ENCODE peak calls at places on chromosomes 4 and X, in six cellular contexts. I is trophoblast cell, R is neuronal stem cell, D is H9, G is IMR-90, O is H1. T is an unnamed sample. For H3K4me1, the result is how much of the 10 kb centered on the place peaks cover.

GRCh38 chr4:18917689-18918088 is 896.1 kb upstream of the LCORL start:
- DNase-seq in D (no peak), G (peak), O (no peak), R (no peak), I (no peak), T (no peak)

GRCh38 chrX:48003367-48003757 is 427 bp downstream of the ZNF182 start:
- DNase-seq in I (no peak), D (no peak), G (no peak), R (no peak), O (no peak), T (no peak)

GRCh38 chr4:6410078-6410477 is 62.3 kb downstream of the PPP2R2C start:
- DNase-seq in D (no peak), I (no peak), R (no peak), G (no peak), O (no peak), T (no peak)

GRCh38 chr4:153467897-153468262 is 1.7 kb downstream of the TMEM131L start:
- DNase-seq in I (no peak), G (no peak), R (no peak), O (no peak), D (no peak), T (peak)

GRCh38 chr4:118888666-118889312 is at the start of gene SYNPO2:
- DNase-seq in I (peak), G (peak), O (peak), R (peak), D (peak), T (peak)

GRCh38 chr4:166972071-166972470 is 262.2 kb downstream of the SPOCK3 start:
- DNase-seq in R (no peak), O (no peak), I (no peak), D (no peak), G (no peak), T (peak)

GRCh38 chrX:17520206-17520605 is 145.2 kb downstream of the NHS start:
- DNase-seq in D (no peak), I (no peak), G (no peak), R (no peak), O (no peak), T (no peak)

GRCh38 chrX:117532339-117532738 is 584.3 kb downstream of the KLHL13 start:
- DNase-seq in R (no peak), O (no peak), G (no peak), D (no peak), I (no peak), T (no peak)

GRCh38 chr4:86664959-86665358 is 70.8 kb downstream of the PTPN13 start:
- DNase-seq in G (peak), I (no peak), O (no peak), R (no peak), D (no peak), T (peak)

GRCh38 chr4:47686294-47686872 is 151.5 kb downstream of the CORIN start:
- DNase-seq in O (peak), D (peak), G (peak), R (peak), I (peak), T (peak)

GRCh38 chr4:3263053-3263958 is 14.3 kb downstream of the MSANTD1 start:
- DNase-seq in R (no peak), I (no peak), D (no peak), O (peak), G (no peak), T (no peak)

GRCh38 chrX:95427389-95427788 is 1257.3 kb upstream of the DIAPH2 start:
- DNase-seq in G (no peak), D (no peak), R (no peak), I (no peak), O (no peak), T (no peak)

GRCh38 chr4:23717528-23718248 is 172.2 kb downstream of the PPARGC1A start:
- DNase-seq in G (peak), I (peak), O (no peak), R (no peak), D (no peak), T (peak)

GRCh38 chr4:81085291-81085690 is 54.8 kb downstream of the BMP3 start:
- DNase-seq in I (no peak), G (no peak), R (no peak), O (no peak), D (no peak), T (no peak)

GRCh38 chr4:186772936-186773335 is 49.3 kb upstream of the FAT1 start:
- DNase-seq in I (no peak), G (peak), R (no peak), D (no peak), O (no peak), T (no peak)

GRCh38 chr4:76179398-76180318 is 31.5 kb upstream of the NUP54 start:
- DNase-seq in D (peak), I (peak), R (peak), O (peak), G (peak), T (peak)

GRCh38 chr4:140839396-140839795 is 83.2 kb upstream of the TBC1D9 start:
- DNase-seq in D (no peak), O (no peak), R (no peak), I (peak), G (no peak), T (peak)

GRCh38 chrX:71910526-71911022 is at the start of gene NHSL2:
- DNase-seq in D (peak), R (peak), I (no peak), O (peak), G (peak), T (peak)

GRCh38 chr4:43456383-43456782 is 563.9 kb downstream of the GRXCR1 start:
- DNase-seq in O (no peak), R (no peak), D (no peak), I (no peak), G (peak), T (peak)

GRCh38 chr4:47590325-47590724 is 105.2 kb downstream of the ATP10D start:
- DNase-seq in I (no peak), D (no peak), O (no peak), G (no peak), R (no peak), T (no peak)

GRCh38 chr4:108168213-108168671 is 490 bp downstream of the LEF1 start:
- DNase-seq in I (no peak), D (no peak), G (peak), R (peak), O (no peak), T (peak)

GRCh38 chr4:158033416-158033863 is 139.4 kb downstream of the GASK1B start:
- DNase-seq in D (no peak), R (no peak), I (peak), O (no peak), G (peak), T (peak)

GRCh38 chr4:158347596-158347995 is 137.3 kb downstream of the TMEM144 start:
- DNase-seq in G (no peak), R (no peak), I (no peak), O (no peak), D (no peak), T (no peak)

GRCh38 chr4:22115262-22115661 is 166.7 kb upstream of the KCNIP4 start:
- DNase-seq in O (no peak), D (no peak), R (no peak), I (no peak), G (no peak), T (no peak)

GRCh38 chrX:30875957-30876356 is 13.1 kb downstream of the TAB3 start:
- DNase-seq in O (no peak), I (peak), R (no peak), D (no peak), G (peak), T (peak)

GRCh38 chr4:87056884-87057283 is 122.1 kb downstream of the AFF1 start:
- DNase-seq in R (no peak), G (no peak), O (no peak), I (no peak), D (no peak), T (no peak)

GRCh38 chr4:88858752-88859151 is 161.1 kb upstream of the NAP1L5 start:
- DNase-seq in I (peak), R (no peak), G (no peak), O (no peak), D (no peak), T (no peak)

GRCh38 chr4:118760493-118760892 is 75.3 kb downstream of the METTL14 start:
- DNase-seq in R (no peak), O (no peak), G (no peak), D (no peak), I (no peak), T (no peak)

GRCh38 chr4:970854-971520 is 2.4 kb downstream of the DGKQ start:
- DNase-seq in G (no peak), D (no peak), O (no peak), I (no peak), R (no peak), T (no peak)

GRCh38 chr4:973431-974397 is at the start of gene DGKQ:
- DNase-seq in O (peak), D (peak), R (peak), G (peak), I (peak), T (peak)

GRCh38 chr4:971670-972500 is 1.5 kb downstream of the DGKQ start:
- DNase-seq in D (no peak), O (no peak), I (no peak), R (no peak), G (no peak), T (no peak)

GRCh38 chr4:974668-975067 is 1.3 kb upstream of the DGKQ start:
- DNase-seq in O (no peak), D (no peak), R (no peak), G (no peak), I (no peak), T (no peak)

DNA sequence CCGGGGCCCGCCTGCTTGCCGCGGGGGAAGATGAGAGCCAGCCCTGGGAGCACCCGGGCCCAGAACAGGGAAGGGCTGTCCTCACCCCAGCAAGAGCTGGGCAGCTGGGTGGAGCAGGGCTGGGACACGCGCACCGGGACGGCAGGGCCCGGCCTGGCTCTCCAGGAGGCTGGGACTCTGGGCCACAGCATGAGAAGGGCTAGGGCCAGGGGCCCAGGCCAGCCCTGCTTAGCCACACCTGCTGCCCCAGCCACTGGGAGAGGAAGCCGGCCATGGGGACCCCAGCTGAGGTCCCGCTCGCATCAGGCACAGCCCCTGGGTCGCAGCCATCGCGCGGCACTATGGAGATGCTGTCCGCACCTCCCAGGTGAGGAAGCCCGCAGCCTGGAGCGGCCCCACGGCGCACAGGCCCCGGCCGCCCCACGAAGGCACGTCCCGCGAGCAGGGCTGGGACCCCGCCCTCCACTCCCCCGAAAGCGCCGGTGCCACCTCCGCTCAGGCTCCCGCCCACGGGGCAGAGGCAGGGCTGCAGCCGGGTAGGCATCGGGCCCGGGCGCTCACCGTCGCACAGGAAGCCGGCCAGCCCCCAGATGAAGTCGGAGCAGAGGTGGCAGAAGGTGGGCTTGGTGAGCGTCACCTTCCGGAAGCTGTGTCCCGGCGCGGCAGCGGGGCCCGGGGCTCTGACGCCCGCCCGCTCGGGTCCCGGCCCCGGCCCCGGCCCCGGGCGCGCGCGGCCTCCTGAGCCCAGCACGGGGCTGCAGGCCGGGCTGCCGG is 531 bp downstream of the DGKQ start:
- DNase-seq in R (no peak), D (no peak), G (no peak), O (peak), I (peak), T (peak)
- H3K23ac ChIP-seq in R (peak), D (no peak), G (peak), O (no peak), I (no peak), T (no peak)

GRCh38 chr4:181559637-181560036 is 683.6 kb upstream of the TENM3 start:
- DNase-seq in G (no peak), O (no peak), R (no peak), I (peak), D (no peak), T (no peak)
- H4K91ac ChIP-seq in G (no peak), O (no peak), R (no peak), I (no peak), D (no peak), T (no peak)

DNA sequence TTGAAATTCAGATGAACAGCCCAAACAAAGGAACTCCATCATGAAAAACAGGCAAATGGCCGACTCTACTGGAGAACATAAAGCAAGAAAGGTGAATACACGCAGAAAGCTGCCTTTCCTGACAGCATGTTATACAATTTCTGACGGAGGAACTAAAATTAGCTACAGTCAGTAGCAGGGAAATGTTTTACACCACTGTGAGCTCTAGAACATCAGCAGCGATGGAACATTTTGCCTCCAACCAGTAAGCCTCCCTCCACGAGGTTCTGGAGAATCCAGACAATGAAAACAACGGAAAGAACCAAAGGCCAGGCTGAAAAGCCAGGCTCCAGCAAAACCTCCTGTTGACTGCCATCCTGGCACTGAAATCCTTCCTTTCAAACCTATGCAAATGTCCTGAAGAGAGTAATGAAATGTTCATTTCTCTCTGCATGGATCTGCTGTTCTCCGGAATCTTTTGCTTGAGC is 78.9 kb downstream of the IRF2 start:
- DNase-seq in I (no peak), R (no peak), O (no peak), D (no peak), G (no peak), T (no peak)
- H3K4me1 ChIP-seq in I (under half), R (under half), O (under half), D (under half), G (under half), T (under half)

DNA sequence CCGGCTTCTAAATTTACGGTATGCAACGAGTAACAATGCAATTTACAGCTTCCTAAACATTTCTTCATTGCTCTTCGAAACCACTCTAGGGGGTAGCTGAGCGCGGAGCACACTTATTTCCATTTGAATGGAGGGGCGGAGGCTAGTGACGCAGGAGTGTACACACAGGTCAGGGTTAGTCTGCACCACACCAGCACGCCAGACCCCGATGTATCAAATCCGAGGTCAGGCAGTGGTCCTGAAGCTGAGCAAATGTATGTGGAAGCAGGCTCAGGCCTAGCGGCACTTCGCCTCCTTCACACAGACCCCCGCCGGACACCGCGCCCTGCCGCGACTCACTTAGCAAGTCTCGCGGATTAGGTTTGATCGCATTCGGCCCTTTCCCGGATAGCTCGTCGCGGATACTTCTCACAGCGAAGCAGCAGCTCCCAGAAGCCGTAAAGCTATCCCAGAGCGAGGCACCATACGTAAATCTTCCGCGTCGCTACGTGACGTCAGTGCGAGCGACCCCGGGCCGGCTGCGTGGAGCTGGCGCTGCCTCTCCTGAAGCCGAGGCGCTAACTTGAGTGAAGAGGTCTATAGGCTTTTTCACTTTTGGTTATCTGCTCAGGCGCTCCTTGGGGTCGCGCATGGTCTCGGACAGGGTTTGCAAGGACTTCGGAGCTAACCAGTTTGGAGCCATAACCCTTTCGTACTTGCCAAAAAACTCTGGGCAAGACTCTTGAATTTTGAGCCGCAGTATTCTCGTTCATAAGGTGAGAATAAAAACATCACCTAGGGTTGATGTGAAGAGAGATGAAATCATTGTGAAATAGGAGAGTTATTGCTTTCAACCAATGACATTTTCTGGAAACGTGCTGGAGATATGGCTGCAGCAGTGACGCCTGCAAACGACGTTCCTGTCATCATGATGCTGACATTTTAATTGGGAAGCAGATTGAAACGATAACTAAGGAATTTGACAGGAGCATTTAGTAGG is at the start of gene AASDH:
- DNase-seq in G (peak), O (peak), I (peak), R (peak), D (peak), T (peak)
- H3K23ac ChIP-seq in G (peak), O (no peak), I (no peak), R (peak), D (no peak), T (no peak)

GRCh38 chrX:135740683-135741149 is 27.3 kb downstream of the CT45A3 start:
- DNase-seq in G (no peak), I (peak), R (no peak), D (peak), O (peak), T (no peak)
- H4K91ac ChIP-seq in G (no peak), I (no peak), R (no peak), D (no peak), O (no peak), T (no peak)

GRCh38 chrX:10118530-10118929 is 38.2 kb upstream of the CLCN4 start:
- DNase-seq in R (no peak), G (no peak), D (no peak), O (no peak), I (no peak), T (no peak)

GRCh38 chrX:10117301-10117700 is 39.5 kb upstream of the CLCN4 start:
- DNase-seq in D (no peak), G (no peak), R (no peak), O (no peak), I (no peak), T (no peak)

GRCh38 chrX:10120828-10121227 is 35.9 kb upstream of the CLCN4 start:
- DNase-seq in G (no peak), D (no peak), R (no peak), O (no peak), I (peak), T (no peak)

GRCh38 chrX:10117864-10118377 is 38.9 kb upstream of the CLCN4 start:
- DNase-seq in O (no peak), I (no peak), G (no peak), R (no peak), D (no peak), T (no peak)

GRCh38 chrX:10119399-10119990 is 37.3 kb upstream of the CLCN4 start:
- DNase-seq in R (peak), O (peak), G (peak), D (peak), I (peak), T (peak)
- H3K4me1 ChIP-seq in R (under half), O (under half), G (under half), D (under half), I (under half), T (under half)

DNA sequence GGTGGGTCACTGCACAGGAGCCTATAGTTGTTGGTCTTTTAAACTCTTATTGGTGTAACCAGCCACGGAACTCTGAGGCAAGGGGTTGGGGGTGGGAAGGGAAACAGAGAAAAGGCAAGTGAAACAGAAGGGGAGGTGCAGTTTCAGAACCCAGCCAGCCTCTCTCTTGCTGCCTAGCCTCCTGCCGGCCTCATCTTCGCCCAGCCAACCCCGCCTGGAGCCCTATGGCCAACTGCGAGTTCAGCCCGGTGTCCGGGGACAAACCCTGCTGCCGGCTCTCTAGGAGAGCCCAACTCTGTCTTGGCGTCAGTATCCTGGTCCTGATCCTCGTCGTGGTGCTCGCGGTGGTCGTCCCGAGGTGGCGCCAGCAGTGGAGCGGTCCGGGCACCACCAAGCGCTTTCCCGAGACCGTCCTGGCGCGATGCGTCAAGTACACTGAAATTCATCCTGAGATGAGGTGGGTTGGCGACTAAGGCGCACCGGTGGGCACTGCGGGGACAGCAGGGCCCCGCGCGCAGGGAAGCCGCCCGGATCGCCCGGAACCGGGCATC is at the start of gene CD38:
- DNase-seq in D (peak), I (no peak), O (peak), R (peak), G (no peak), T (peak)
- H3K23ac ChIP-seq in D (no peak), I (no peak), O (no peak), R (no peak), G (no peak), T (peak)

T was measured in mesenchymal stem cell.